ENCODE peak calls at places on chromosomes 4 and X, in ten cellular contexts. Z is effector memory CD8-positive, alpha-beta T cell; R is activated naive CD4-positive, alpha-beta T cell treated with anti-CD3 and anti-CD28 coated beads for 36 hours; U is activated T-cell treated with anti-CD3 and anti-CD28 coated beads for 1 hour; B is NCI-H1092; J is activated CD8-positive, alpha-beta T cell treated with anti-CD3 and anti-CD28 coated beads for 36 hours; O is OCI-M1; T is iPS-NIHi11; S is Right ventricle myocardium inferior; G is B cell. K is an unnamed sample.

GRCh38 chr4:8293131-8293975 is 23.8 kb downstream of the HTRA3 start:
- DNase-seq in Z (no peak), R (no peak), U (no peak), B (no peak), J (no peak), O (no peak), T (no peak), S (peak; percentile 34), G (no peak), K (no peak)

GRCh38 chrX:16870861-16871584 is 861 bp upstream of the RBBP7 start:
- DNase-seq in Z (no peak), R (peak; percentile 10), U (no peak), B (peak; percentile 25), J (peak; percentile 26), O (peak; percentile 54), T (peak; percentile 16), S (peak; percentile 68), G (no peak), K (peak; percentile 15)

GRCh38 chrX:13906103-13906502 is 89.2 kb upstream of the GPM6B start:
- DNase-seq in Z (no peak), R (no peak), U (no peak), B (no peak), J (no peak), O (no peak), T (peak; percentile 8), S (no peak), G (no peak), K (peak; percentile 24)

GRCh38 chr4:83662204-83662603 is 126.3 kb downstream of the GPAT3 start:
- DNase-seq in Z (no peak), R (no peak), U (no peak), B (no peak), J (no peak), O (no peak), T (no peak), S (no peak), G (no peak), K (no peak)

GRCh38 chrX:48937065-48937907 is 18.5 kb upstream of the PIM2 start:
- DNase-seq in Z (peak; percentile 83), R (peak; percentile 95), U (peak; percentile 70), B (no peak), J (peak; percentile 95), O (peak; percentile 94), T (peak; percentile 14), S (peak; percentile 80), G (peak; percentile 75), K (no peak)

GRCh38 chr4:115781528-115782146 is 668.2 kb upstream of the NDST4 start:
- DNase-seq in Z (no peak), R (no peak), U (no peak), B (no peak), J (no peak), O (peak; percentile 81), T (no peak), S (no peak), G (no peak), K (no peak)

GRCh38 chr4:138242076-138242829 is at the start of gene SLC7A11:
- DNase-seq in Z (peak; percentile 4), R (peak; percentile 77), U (no peak), B (peak; percentile 50), J (peak; percentile 72), O (peak; percentile 99), T (peak; percentile 69), S (peak; percentile 47), G (peak; percentile 11), K (peak; percentile 19)

GRCh38 chrX:40323977-40324376 is 226.2 kb upstream of the BCOR start:
- DNase-seq in Z (no peak), R (no peak), U (no peak), B (no peak), J (no peak), O (no peak), T (no peak), S (no peak), G (no peak), K (no peak)

GRCh38 chr4:38788327-38788726 is 5.5 kb upstream of the TLR10 start:
- DNase-seq in Z (no peak), R (no peak), U (no peak), B (no peak), J (no peak), O (no peak), T (no peak), S (no peak), G (no peak), K (no peak)

GRCh38 chrX:129520151-129520550 is 3.1 kb downstream of the SMARCA1 start:
- DNase-seq in Z (no peak), R (no peak), U (no peak), B (no peak), J (no peak), O (no peak), T (no peak), S (no peak), G (no peak), K (no peak)

GRCh38 chr4:7904108-7904516 is 35.5 kb downstream of the AFAP1 start:
- DNase-seq in Z (no peak), R (no peak), U (no peak), B (no peak), J (no peak), O (no peak), T (no peak), S (no peak), G (no peak), K (no peak)

GRCh38 chrX:136147320-136147901 is at the start of gene FHL1:
- DNase-seq in Z (peak; percentile 23), R (peak; percentile 54), U (peak; percentile 35), B (no peak), J (peak; percentile 55), O (no peak), T (peak; percentile 70), S (peak; percentile 79), G (peak; percentile 75), K (no peak)

GRCh38 chr4:144627663-144628076 is 18.3 kb upstream of the HHIP start:
- DNase-seq in Z (no peak), R (no peak), U (no peak), B (no peak), J (no peak), O (no peak), T (no peak), S (no peak), G (no peak), K (no peak)

K was measured in anterior cingulate cortex.